ENCODE peak calls at places on chromosomes 7 and 10, in seven cellular contexts. M is upper lobe of left lung, G is SK-N-SH, D is ovary, Y is tibial nerve, H is suprapubic skin, B is sigmoid colon. J is an unnamed sample.

GRCh38 chr7:75967573-75967997 is 26.8 kb downstream of the TMEM120A start:
- DNase-seq in D (peak; percentile 68), B (peak; percentile 91), Y (no peak), G (peak; percentile 45), M (no peak), H (peak; percentile 80), J (no peak)

GRCh38 chr7:40885503-40885902 is 750.7 kb downstream of the SUGCT start:
- DNase-seq in G (no peak), H (no peak), M (no peak), Y (no peak), B (no peak), D (no peak), J (no peak)

GRCh38 chr7:83751217-83751616 is 102.3 kb upstream of the SEMA3E start:
- DNase-seq in H (no peak), G (no peak), B (no peak), Y (no peak), D (no peak), M (no peak), J (no peak)

GRCh38 chr7:67137464-67137863 is 140.8 kb downstream of the TYW1 start:
- DNase-seq in Y (no peak), B (no peak), D (no peak), M (no peak), H (no peak), G (no peak), J (no peak)

GRCh38 chr10:29229258-29229705 is 59.6 kb upstream of the LYZL1 start:
- DNase-seq in Y (no peak), B (no peak), H (no peak), M (no peak), D (no peak), G (no peak), J (no peak)

GRCh38 chr10:132540456-132540855 is 2.9 kb downstream of the INPP5A start:
- DNase-seq in M (no peak), B (peak; percentile 80), G (no peak), D (peak; percentile 39), Y (no peak), H (no peak), J (peak; percentile 13)

GRCh38 chr7:64037095-64037494 is 8.1 kb upstream of the ZNF727 start:
- DNase-seq in H (no peak), B (no peak), M (no peak), Y (no peak), D (no peak), G (no peak), J (no peak)

GRCh38 chr7:8591289-8591688 is 157.9 kb downstream of the NXPH1 start:
- DNase-seq in G (no peak), Y (no peak), H (no peak), B (no peak), M (no peak), D (no peak), J (no peak)

GRCh38 chr7:4000139-4000538 is 682.0 kb upstream of the FOXK1 start:
- DNase-seq in B (no peak), G (no peak), D (no peak), M (no peak), H (no peak), Y (no peak), J (no peak)

GRCh38 chr7:17640730-17641377 is 299.4 kb downstream of the SNX13 start:
- DNase-seq in H (no peak), D (no peak), Y (peak; percentile 73), M (no peak), G (peak; percentile 34), B (no peak), J (no peak)

GRCh38 chr10:25902002-25902401 is 32.0 kb upstream of the MYO3A start:
- DNase-seq in G (no peak), M (no peak), B (no peak), H (no peak), Y (no peak), D (no peak), J (no peak)

GRCh38 chr7:106167439-106168136 is 55.5 kb upstream of the SYPL1 start:
- DNase-seq in M (no peak), Y (no peak), B (no peak), G (no peak), D (no peak), H (no peak), J (no peak)

GRCh38 chr7:44289341-44290249 is 35.8 kb downstream of the CAMK2B start:
- DNase-seq in H (peak; percentile 77), Y (no peak), G (peak; percentile 51), B (peak; percentile 46), D (peak; percentile 30), M (peak; percentile 20), J (peak; percentile 4)

GRCh38 chr7:150374472-150374871 is 4.7 kb upstream of the ZNF775 start:
- DNase-seq in M (no peak), G (no peak), Y (no peak), D (no peak), B (no peak), H (peak; percentile 11), J (no peak)

GRCh38 chr7:157129200-157129599 is 9.5 kb upstream of the UBE3C start:
- DNase-seq in D (no peak), M (no peak), Y (no peak), B (no peak), H (no peak), G (no peak), J (no peak)

GRCh38 chr10:47406870-47407648 is 23.0 kb upstream of the ZNF488 start:
- DNase-seq in Y (no peak), B (no peak), H (no peak), G (no peak), D (no peak), M (no peak), J (no peak)

GRCh38 chr7:119415682-119416081 is 857.3 kb upstream of the KCND2 start:
- DNase-seq in D (no peak), Y (no peak), M (no peak), G (no peak), H (no peak), B (no peak), J (no peak)

GRCh38 chr10:110399163-110400094 is 94.7 kb upstream of the SMNDC1 start:
- DNase-seq in M (no peak), D (no peak), G (no peak), Y (no peak), H (no peak), B (no peak), J (no peak)

GRCh38 chr10:110396284-110396651 is 91.5 kb upstream of the SMNDC1 start:
- DNase-seq in B (no peak), M (no peak), D (no peak), G (no peak), H (no peak), Y (no peak), J (no peak)

GRCh38 chr10:110400173-110400947 is 95.6 kb upstream of the SMNDC1 start:
- DNase-seq in B (no peak), H (no peak), D (no peak), M (no peak), Y (no peak), G (no peak), J (no peak)

GRCh38 chr10:110397856-110398255 is 93.1 kb upstream of the SMNDC1 start:
- DNase-seq in H (no peak), G (no peak), B (no peak), Y (no peak), M (no peak), D (no peak), J (no peak)

GRCh38 chr10:110398419-110399162 is 93.9 kb upstream of the SMNDC1 start:
- DNase-seq in G (no peak), H (no peak), Y (no peak), B (no peak), M (peak; percentile 80), D (no peak), J (peak; percentile 84)
- TF ChIP-seq EP300 in G (no peak), H (no peak), Y (no peak), B (no peak), M (peak; percentile 44), D (no peak), J (no peak)

GRCh38 chr10:129916506-129916995 is 47.5 kb downstream of the EBF3 start:
- DNase-seq in Y (no peak), H (no peak), B (peak; percentile 49), D (no peak), M (peak; percentile 18), G (no peak), J (no peak)

GRCh38 chr10:129917936-129918335 is 46.1 kb downstream of the EBF3 start:
- DNase-seq in Y (no peak), G (no peak), H (peak; percentile 38), D (no peak), M (peak; percentile 8), B (peak; percentile 18), J (no peak)

GRCh38 chr10:129918401-129918800 is 45.7 kb downstream of the EBF3 start:
- DNase-seq in D (no peak), M (peak; percentile 9), Y (no peak), B (peak; percentile 56), H (no peak), G (no peak), J (no peak)

GRCh38 chr10:129919358-129919757 is 44.7 kb downstream of the EBF3 start:
- DNase-seq in M (no peak), D (no peak), Y (no peak), H (no peak), B (peak; percentile 48), G (no peak), J (no peak)

DNA sequence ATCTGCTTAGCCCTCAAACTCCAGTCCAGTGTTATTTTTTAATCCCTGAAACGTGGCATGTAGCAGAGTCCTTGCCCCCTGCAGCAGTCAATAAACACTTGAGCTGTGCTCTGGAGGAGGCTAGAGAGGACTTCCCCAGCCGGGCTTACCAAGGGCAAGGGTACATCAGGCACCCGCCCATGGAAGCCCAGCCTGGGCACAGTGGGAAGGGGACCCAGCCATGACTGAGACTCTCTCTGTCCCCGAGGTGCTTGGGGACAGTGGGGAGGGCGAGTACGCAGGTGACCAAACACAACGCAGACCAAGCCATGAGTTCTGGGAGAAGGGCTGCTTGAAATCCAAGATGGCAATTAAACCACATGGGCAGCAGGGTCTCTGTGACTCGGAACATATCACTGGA is 45.2 kb downstream of the EBF3 start:
- DNase-seq in Y (no peak), G (no peak), B (peak; percentile 25), H (no peak), M (no peak), D (no peak), J (no peak)
- H3K27ac ChIP-seq in Y (no peak overlapping the region), G (no peak overlapping the region), B (no peak overlapping the region), H (no peak overlapping the region), M (no peak overlapping the region), D (no peak overlapping the region), J (no peak overlapping the region)

GRCh38 chr7:32043688-32044087 is 26.5 kb downstream of the PDE1C start:
- DNase-seq in H (no peak), B (no peak), M (no peak), D (no peak), G (no peak), Y (no peak), J (no peak)
- TF ChIP-seq EP300 in H (no peak), B (no peak), M (no peak), D (no peak), G (no peak), Y (no peak), J (no peak)

GRCh38 chr7:837001-837400 is 4.7 kb downstream of the SUN1 start:
- DNase-seq in H (no peak), Y (no peak), G (no peak), D (no peak), B (no peak), M (no peak), J (no peak)
- H3K27ac ChIP-seq in H (peak overlapping the region; percentile 85), Y (no peak overlapping the region), G (no peak overlapping the region), D (no peak overlapping the region), B (peak overlapping the region; percentile 86), M (no peak overlapping the region), J (peak overlapping the region; percentile 87)

GRCh38 chr10:2929859-2930258 is 137.5 kb upstream of the PFKP start:
- DNase-seq in H (no peak), D (no peak), M (no peak), B (no peak), G (no peak), Y (no peak), J (no peak)
- TF ChIP-seq EP300 in H (no peak), D (no peak), M (no peak), B (no peak), G (no peak), Y (no peak), J (no peak)